ENCODE peak calls at places on chromosome 15, in eight cellular contexts. W is pancreas; D is stimulated activated CD8-positive, alpha-beta memory T cell treated with anti-CD3 and anti-CD28 coated beads, Interleukin-7, amount 100 ng/mL, for 1 hour; G is Right ventricle myocardium superior; H is NCI-H1417; L is AG20443; S is MCF 10A; F is neural crest cell. O is an unnamed sample.

GRCh38 chr15:39511000-39511914 is 69.6 kb upstream of the THBS1 start:
- DNase-seq in L (peak; percentile 93), W (peak; percentile 5), S (peak; percentile 64), D (no peak), F (no peak), H (no peak), G (peak; percentile 81), O (peak; percentile 76)

GRCh38 chr15:41936155-41936554 is 36.2 kb downstream of the EHD4 start:
- DNase-seq in W (no peak), G (no peak), H (no peak), S (no peak), F (no peak), D (no peak), L (no peak), O (no peak)

GRCh38 chr15:57505949-57506391 is 85.7 kb upstream of the MYZAP start:
- DNase-seq in W (peak; percentile 92), H (peak; percentile 81), F (no peak), G (peak; percentile 56), S (no peak), L (peak; percentile 78), D (no peak), O (peak; percentile 74)

GRCh38 chr15:69807752-69808151 is 290.0 kb downstream of the TLE3 start:
- DNase-seq in S (peak; percentile 92), G (peak; percentile 57), H (no peak), L (peak; percentile 66), F (no peak), D (no peak), W (no peak), O (no peak)

GRCh38 chr15:73949496-73949895 is 23.2 kb downstream of the LOXL1 start:
- DNase-seq in S (no peak), H (no peak), F (no peak), G (peak; percentile 32), D (no peak), L (no peak), W (no peak), O (no peak)

GRCh38 chr15:29533667-29534066 is 264.0 kb upstream of the NSMCE3 start:
- DNase-seq in F (no peak), G (no peak), L (no peak), H (no peak), D (no peak), S (no peak), W (no peak), O (no peak)

GRCh38 chr15:31136016-31136415 is 34.5 kb upstream of the TRPM1 start:
- DNase-seq in G (no peak), W (no peak), F (no peak), L (no peak), S (no peak), D (no peak), H (no peak), O (no peak)

GRCh38 chr15:99634576-99634975 is 68.8 kb downstream of the MEF2A start:
- DNase-seq in F (no peak), W (no peak), D (no peak), S (no peak), L (no peak), H (no peak), G (no peak), O (no peak)

GRCh38 chr15:76935620-76936019 is 4.1 kb downstream of the RCN2 start:
- DNase-seq in G (no peak), H (no peak), D (no peak), S (no peak), L (no peak), F (no peak), W (no peak), O (no peak)

GRCh38 chr15:65101418-65101890 is 13.5 kb downstream of the UBAP1L start:
- DNase-seq in F (peak; percentile 84), W (no peak), L (peak; percentile 75), G (peak; percentile 82), S (peak; percentile 61), D (no peak), H (no peak), O (peak; percentile 70)

GRCh38 chr15:88894348-88894818 is 961 bp downstream of the HAPLN3 start:
- DNase-seq in S (peak; percentile 69), W (peak; percentile 44), H (peak; percentile 27), L (no peak), D (peak; percentile 81), G (peak; percentile 66), F (peak; percentile 57), O (peak; percentile 63)

GRCh38 chr15:86213420-86213819 is 133.7 kb downstream of the AGBL1 start:
- DNase-seq in W (no peak), G (no peak), L (no peak), H (no peak), F (no peak), S (no peak), D (no peak), O (no peak)

GRCh38 chr15:33021806-33022389 is 172.6 kb downstream of the FMN1 start:
- DNase-seq in L (peak; percentile 76), F (no peak), D (no peak), S (peak; percentile 76), G (no peak), H (peak; percentile 32), W (no peak), O (no peak)

GRCh38 chr15:38549222-38549621 is 15.4 kb downstream of the RASGRP1 start:
- DNase-seq in F (no peak), D (no peak), G (no peak), S (no peak), W (no peak), H (no peak), L (no peak), O (no peak)

GRCh38 chr15:57283774-57284508 is 92.4 kb upstream of the CGNL1 start:
- DNase-seq in G (no peak), H (no peak), S (no peak), F (no peak), W (no peak), L (no peak), D (no peak), O (no peak)

GRCh38 chr15:31453558-31454318 is 127.1 kb downstream of the KLF13 start:
- DNase-seq in G (peak; percentile 4), L (no peak), S (no peak), F (no peak), H (no peak), D (no peak), W (no peak), O (no peak)

GRCh38 chr15:59157840-59158700 is 48.6 kb upstream of the LDHAL6B start:
- DNase-seq in W (no peak), S (no peak), F (no peak), G (no peak), D (no peak), H (no peak), L (no peak), O (no peak)

GRCh38 chr15:37298271-37298670 is 197.9 kb upstream of the MEIS2 start:
- DNase-seq in F (no peak), S (no peak), W (no peak), L (no peak), G (no peak), H (no peak), D (no peak), O (no peak)

GRCh38 chr15:57550640-57551039 is 41.1 kb upstream of the MYZAP start:
- DNase-seq in L (peak; percentile 6), W (peak; percentile 56), S (peak; percentile 12), H (no peak), D (no peak), F (no peak), G (peak; percentile 75), O (peak; percentile 89)

GRCh38 chr15:67731112-67731761 is 94.1 kb upstream of the SKOR1 start:
- DNase-seq in D (no peak), W (no peak), G (no peak), H (no peak), L (no peak), F (no peak), S (peak; percentile 91), O (no peak)

GRCh38 chr15:73383310-73384185 is 14.8 kb upstream of the HCN4 start:
- DNase-seq in F (no peak), D (no peak), S (no peak), G (no peak), L (no peak), H (no peak), W (no peak), O (no peak)

GRCh38 chr15:59200560-59200959 is 6.1 kb upstream of the LDHAL6B start:
- DNase-seq in L (no peak), D (no peak), G (no peak), F (no peak), H (no peak), W (no peak), S (no peak), O (no peak)

GRCh38 chr15:31212956-31213694 is 111.6 kb upstream of the TRPM1 start:
- DNase-seq in H (no peak), G (no peak), W (no peak), D (no peak), F (no peak), L (no peak), S (no peak), O (no peak)

GRCh38 chr15:40754574-40754882 is 526 bp downstream of the RMDN3 start:
- DNase-seq in G (no peak), S (peak; percentile 6), F (no peak), L (no peak), H (no peak), W (no peak), D (no peak), O (no peak)

GRCh38 chr15:29712149-29712885 is 110.0 kb downstream of the TJP1 start:
- DNase-seq in S (no peak), D (no peak), H (no peak), F (no peak), W (no peak), L (no peak), G (no peak), O (no peak)

O was measured in heart right ventricle.